ENCODE peak calls at places on chromosomes 3 and 15, in six cellular contexts. X is heart right ventricle, W is astrocyte, P is psoas muscle, A is Peyer's patch, D is GM12878. Z is an unnamed sample. For H3K36me3, the result is how much of the 10 kb centered on the place peaks cover.

GRCh38 chr3:112446343-112446742 is 52.9 kb downstream of the BTLA start:
- DNase-seq in X (no peak), W (peak), D (no peak), A (no peak), P (no peak), Z (no peak)

GRCh38 chr3:31762888-31763351 is 218.1 kb downstream of the OSBPL10 start:
- DNase-seq in X (no peak), D (no peak), A (no peak), P (no peak), W (peak), Z (no peak)

GRCh38 chr15:69434679-69435078 is 17.9 kb upstream of the RPLP1 start:
- DNase-seq in X (no peak), P (no peak), D (no peak), W (no peak), A (no peak), Z (no peak)

GRCh38 chr3:149180057-149180573 is 41.5 kb downstream of the CP start:
- DNase-seq in X (peak), W (peak), P (peak), D (no peak), A (peak), Z (peak)

GRCh38 chr3:9793161-9793781 is 389 bp downstream of the ARPC4 start:
- DNase-seq in P (peak), X (peak), W (no peak), A (no peak), D (no peak), Z (no peak)

GRCh38 chr3:168976969-168977368 is 686.5 kb downstream of the MECOM start:
- DNase-seq in P (no peak), X (no peak), A (no peak), D (no peak), W (no peak), Z (no peak)

GRCh38 chr15:48005921-48006541 is 114.8 kb upstream of the SLC24A5 start:
- DNase-seq in P (no peak), A (no peak), X (no peak), W (no peak), D (no peak), Z (no peak)

GRCh38 chr15:78075490-78076230 is 1.9 kb downstream of the TBC1D2B start:
- DNase-seq in W (peak), A (no peak), P (no peak), X (no peak), D (no peak), Z (peak)

GRCh38 chr3:69494091-69494659 is 108.3 kb upstream of the FRMD4B start:
- DNase-seq in A (no peak), X (no peak), P (no peak), D (no peak), W (no peak), Z (no peak)

GRCh38 chr3:195238626-195239118 is 32.3 kb downstream of the XXYLT1 start:
- DNase-seq in D (no peak), W (no peak), X (peak), P (peak), A (no peak), Z (no peak)

GRCh38 chr3:114674041-114674440 is 380.2 kb downstream of the TIGIT start:
- DNase-seq in P (no peak), A (no peak), D (no peak), W (peak), X (no peak), Z (no peak)

GRCh38 chr15:44441095-44441501 is 13.7 kb downstream of the CTDSPL2 start:
- DNase-seq in P (no peak), X (no peak), D (no peak), W (no peak), A (no peak), Z (no peak)

GRCh38 chr15:57703387-57703786 is 3.1 kb upstream of the POLR2M start:
- DNase-seq in X (no peak), A (no peak), W (peak), D (no peak), P (no peak), Z (no peak)

GRCh38 chr15:80780416-80781221 is 1.4 kb downstream of the CEMIP start:
- DNase-seq in X (peak), W (peak), P (peak), D (no peak), A (no peak), Z (no peak)

GRCh38 chr3:96814581-96815567 is at the start of gene EPHA6:
- DNase-seq in A (no peak), W (no peak), X (no peak), D (no peak), P (peak), Z (no peak)

GRCh38 chr3:159645874-159646273 is 342.8 kb upstream of the IL12A start:
- DNase-seq in W (no peak), X (no peak), A (no peak), D (no peak), P (no peak), Z (no peak)

GRCh38 chr3:106231086-106231485 is 362.3 kb upstream of the CBLB start:
- DNase-seq in D (no peak), A (no peak), X (no peak), P (no peak), W (no peak), Z (no peak)

GRCh38 chr3:24683511-24684384 is 189.1 kb upstream of the THRB start:
- DNase-seq in X (peak), D (no peak), P (no peak), W (peak), A (no peak), Z (no peak)

GRCh38 chr3:67655364-67656121 is 1.1 kb upstream of the SUCLG2 start:
- DNase-seq in P (peak), D (peak), X (no peak), W (no peak), A (peak), Z (no peak)

GRCh38 chr3:183824761-183825379 is 507 bp downstream of the MAP6D1 start:
- DNase-seq in D (no peak), A (no peak), P (no peak), W (no peak), X (no peak), Z (no peak)

GRCh38 chr3:134798681-134799311 is 3.7 kb downstream of the EPHB1 start:
- DNase-seq in D (peak), X (no peak), A (no peak), W (no peak), P (no peak), Z (no peak)

GRCh38 chr3:112632596-112632995 is 8.3 kb downstream of the CCDC80 start:
- DNase-seq in P (no peak), W (no peak), D (no peak), A (no peak), X (no peak), Z (no peak)

GRCh38 chr15:68314563-68314962 is 37.0 kb downstream of the FEM1B start:
- DNase-seq in D (no peak), P (no peak), A (no peak), W (peak), X (no peak), Z (no peak)

GRCh38 chr3:188863999-188864406 is 307.8 kb upstream of the TPRG1 start:
- DNase-seq in A (no peak), X (no peak), W (peak), P (no peak), D (no peak), Z (peak)

GRCh38 chr3:197490098-197490497 is 65.7 kb downstream of the BDH1 start:
- DNase-seq in A (no peak), X (no peak), P (no peak), W (peak), D (no peak), Z (peak)

GRCh38 chr3:109413049-109413448 is 75.7 kb upstream of the DPPA4 start:
- DNase-seq in W (no peak), A (no peak), X (no peak), P (no peak), D (no peak), Z (no peak)

GRCh38 chr15:82892541-82892940 is 60.0 kb downstream of the HOMER2 start:
- DNase-seq in P (no peak), A (no peak), X (no peak), D (no peak), W (no peak), Z (no peak)

GRCh38 chr3:46825450-46825849 is 37.8 kb downstream of the MYL3 start:
- DNase-seq in W (no peak), X (no peak), A (no peak), D (no peak), P (no peak), Z (no peak)

GRCh38 chr3:113279686-113280085 is 68.3 kb downstream of the BOC start:
- DNase-seq in D (no peak), X (no peak), A (no peak), W (no peak), P (no peak), Z (no peak)

GRCh38 chr3:50617911-50618481 is 1.0 kb downstream of the MAPKAPK3 start:
- DNase-seq in W (no peak), P (peak), A (no peak), D (no peak), X (peak), Z (no peak)

GRCh38 chr3:113948015-113948917 is 453 bp downstream of the ZDHHC23 start:
- DNase-seq in P (no peak), X (peak), W (no peak), D (no peak), A (peak), Z (no peak)

GRCh38 chr15:34122771-34123183 is 20.9 kb downstream of the PGBD4 start:
- DNase-seq in A (no peak), P (no peak), W (peak), D (peak), X (no peak), Z (peak)

GRCh38 chr15:20349774-20350498 is 191.7 kb downstream of the GOLGA6L6 start:
- DNase-seq in P (peak), D (no peak), W (no peak), A (peak), X (no peak), Z (no peak)

GRCh38 chr3:10745392-10745791 is 70.6 kb upstream of the SLC6A11 start:
- DNase-seq in P (no peak), X (no peak), D (no peak), W (no peak), A (no peak), Z (no peak)

GRCh38 chr15:60790641-60791040 is 311.7 kb upstream of the ICE2 start:
- DNase-seq in D (no peak), W (no peak), A (no peak), P (no peak), X (no peak), Z (no peak)

GRCh38 chr3:186311431-186311830 is 50.6 kb downstream of the DGKG start:
- DNase-seq in P (no peak), W (no peak), X (no peak), D (no peak), A (no peak), Z (no peak)

GRCh38 chr3:27354588-27355203 is 14.5 kb downstream of the NEK10 start:
- DNase-seq in P (no peak), A (no peak), D (no peak), W (no peak), X (no peak), Z (no peak)

GRCh38 chr3:184952671-184953070 is 140.7 kb downstream of the VPS8 start:
- DNase-seq in D (no peak), P (no peak), W (no peak), A (no peak), X (no peak), Z (peak)

GRCh38 chr3:158465074-158465473 is 105.9 kb upstream of the MLF1 start:
- DNase-seq in X (no peak), P (no peak), W (no peak), D (peak), A (no peak), Z (no peak)

GRCh38 chr3:34264650-34265049 is 466.2 kb downstream of the PDCD6IP start:
- DNase-seq in X (no peak), P (no peak), D (no peak), A (no peak), W (no peak), Z (no peak)

DNA sequence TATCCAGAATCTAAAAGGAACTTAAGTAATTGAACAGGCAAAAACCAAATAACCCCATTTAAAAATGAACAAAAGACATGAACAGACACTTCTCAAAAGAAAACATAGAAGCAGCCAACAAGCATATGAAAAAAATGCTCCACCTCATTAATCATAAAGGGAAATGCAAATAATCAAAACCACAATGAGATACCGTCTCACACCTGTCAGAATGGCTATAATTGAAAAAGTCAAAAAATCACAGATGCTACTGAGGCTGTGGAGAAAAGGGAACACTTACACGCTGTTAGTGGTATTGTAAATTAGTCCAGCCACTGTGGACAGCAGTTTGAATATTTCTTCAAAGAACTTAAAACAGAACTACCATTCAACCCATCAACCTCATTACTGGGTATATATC is 220.7 kb downstream of the MEX3B start:
- DNase-seq in D (no peak), W (no peak), P (no peak), A (no peak), X (no peak), Z (no peak)
- H3K4me3 ChIP-seq in D (no peak), W (no peak), P (no peak), A (no peak), X (no peak), Z (no peak)

GRCh38 chr3:138834359-138835176 is at the start of gene PIK3CB:
- DNase-seq in D (no peak), A (peak), P (peak), X (peak), W (peak), Z (peak)
- TF ChIP-seq CTCF in D (peak), A (peak), P (peak), X (peak), W (no peak), Z (peak)

DNA sequence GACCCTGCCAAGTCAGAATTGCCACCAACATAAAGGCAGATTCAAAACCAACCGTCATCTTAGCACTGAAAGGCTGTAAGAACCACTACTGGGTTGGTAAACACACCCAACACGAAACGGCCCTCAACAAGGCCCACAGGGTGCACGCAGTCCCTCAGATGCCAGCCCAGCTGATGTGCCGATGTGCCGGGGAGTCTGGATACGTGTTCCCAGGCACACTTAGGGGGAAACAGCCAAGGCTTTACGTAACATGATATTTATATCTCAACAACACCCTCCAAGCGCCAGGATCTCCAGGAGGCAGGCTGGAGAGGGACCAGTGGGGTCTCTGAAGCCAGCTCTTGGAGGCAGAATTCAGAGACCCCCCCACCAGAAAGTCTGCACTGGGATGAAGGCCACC is 14.2 kb downstream of the POC1A start:
- DNase-seq in P (peak), X (peak), A (no peak), D (no peak), W (no peak), Z (no peak)
- H3K36me3 ChIP-seq in P (under half), X (under half), A (under half), D (under half), W (under half), Z (under half)

GRCh38 chr15:88467935-88468528 is 524 bp downstream of the MRPS11 start:
- DNase-seq in A (no peak), X (no peak), P (no peak), W (no peak), D (no peak), Z (no peak)
- H3K4me3 ChIP-seq in A (peak), X (peak), P (peak), W (peak), D (peak), Z (peak)

DNA sequence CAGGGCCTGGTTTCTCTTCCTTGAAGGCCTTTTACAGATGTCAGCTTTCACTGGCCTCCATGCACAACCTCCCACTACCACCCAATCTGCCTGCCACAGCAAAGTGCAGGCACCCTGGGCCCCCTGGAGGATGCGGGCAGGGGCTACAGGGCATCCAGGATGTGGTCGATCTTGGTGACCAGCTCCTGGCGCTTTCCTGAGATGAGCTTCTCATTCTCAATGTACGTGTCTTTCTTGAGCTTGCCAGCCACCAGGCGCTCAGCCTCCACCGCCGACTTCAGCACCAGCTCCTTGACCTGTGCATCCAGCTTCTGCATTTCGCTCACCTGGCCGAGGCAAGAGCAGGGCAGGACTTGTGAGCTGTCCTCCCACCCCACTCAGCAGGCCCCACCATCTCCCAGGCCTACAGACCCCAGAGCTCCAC is 30.3 kb downstream of the RPN1 start:
- DNase-seq in P (no peak), X (no peak), W (no peak), A (no peak), D (no peak), Z (no peak)
- TF ChIP-seq CTCF in P (no peak), X (no peak), W (no peak), A (no peak), D (no peak), Z (no peak)

DNA sequence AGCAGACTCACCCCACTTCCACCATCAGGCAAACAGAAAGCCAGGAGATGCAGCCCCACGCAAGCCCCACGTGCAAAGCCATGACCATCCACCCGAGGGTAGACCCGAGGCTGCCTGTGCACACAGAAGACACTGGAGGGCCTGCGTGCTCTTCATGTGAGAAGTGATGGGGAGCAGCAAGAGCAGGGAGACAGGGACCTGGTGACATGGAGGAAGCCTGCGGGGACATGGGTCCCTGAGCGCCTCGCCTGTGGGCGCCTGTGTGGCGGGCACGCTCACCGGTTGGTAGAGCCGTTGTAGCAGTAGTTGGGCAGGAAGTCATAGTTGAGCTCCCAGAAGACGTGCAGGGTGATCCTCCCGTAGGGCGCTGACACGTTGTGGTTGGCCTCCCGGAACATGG is 65.0 kb downstream of the NIPA2 start:
- DNase-seq in A (no peak), D (no peak), W (no peak), X (no peak), P (no peak), Z (no peak)
- H3K36me3 ChIP-seq in A (half or more), D (under half), W (under half), X (under half), P (half or more), Z (under half)

GRCh38 chr3:52056968-52057805 is 816 bp upstream of the DUSP7 start:
- DNase-seq in W (peak), A (peak), D (peak), P (peak), X (peak), Z (peak)
- H3K4me3 ChIP-seq in W (peak), A (peak), D (peak), P (peak), X (peak), Z (peak)

DNA sequence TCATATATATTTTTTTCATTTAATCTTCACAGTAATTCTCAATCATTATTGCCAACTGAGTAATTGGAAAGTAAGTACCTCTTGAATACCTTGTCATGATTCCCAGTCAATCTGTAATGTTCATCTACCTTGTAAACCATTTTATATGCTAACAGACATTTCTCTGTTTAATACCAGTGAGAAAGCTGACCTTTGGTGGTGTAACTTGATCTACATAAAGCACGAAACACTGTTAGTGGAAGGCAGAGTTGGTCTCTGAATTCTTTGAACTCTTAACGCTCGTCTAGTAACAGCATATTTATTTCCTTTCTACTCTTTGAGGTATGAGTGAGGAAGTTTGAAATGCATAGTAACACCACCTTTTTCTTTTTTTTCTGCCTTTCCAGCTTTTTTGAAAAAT is 59.5 kb downstream of the SLC25A26 start:
- DNase-seq in X (no peak), A (no peak), W (peak), P (no peak), D (no peak), Z (no peak)
- TF ChIP-seq CTCF in X (no peak), A (no peak), W (no peak), P (no peak), D (no peak), Z (no peak)